ENCODE peak calls at places on chromosomes 7 and 10, in seven cellular contexts. G is EL, V is brain microvascular endothelial cell, K is tibial nerve, Q is G401, Z is GM04503, L is endothelial cell. W is an unnamed sample.

GRCh38 chr10:7475046-7475860 is 64.4 kb upstream of the SFMBT2 start:
- DNase-seq in K (no peak), L (peak), V (no peak), Z (no peak), Q (peak), G (no peak), W (no peak)

GRCh38 chr10:110368002-110368401 is 63.3 kb upstream of the SMNDC1 start:
- DNase-seq in Q (no peak), Z (no peak), K (no peak), G (peak), L (no peak), V (peak), W (no peak)

GRCh38 chr7:2471396-2471795 is 4.8 kb downstream of the GRIFIN start:
- DNase-seq in L (peak), V (no peak), G (no peak), Q (no peak), Z (no peak), K (no peak), W (no peak)

GRCh38 chr10:6204063-6204340 is 1.3 kb downstream of the PFKFB3 start:
- DNase-seq in Z (no peak), K (no peak), G (peak), Q (no peak), L (peak), V (no peak), W (no peak)

GRCh38 chr10:86954681-86955500 is 2.5 kb downstream of the MMRN2 start:
- DNase-seq in L (no peak), Q (no peak), Z (no peak), G (no peak), K (no peak), V (no peak), W (no peak)

GRCh38 chr7:27173412-27174076 is 576 bp downstream of the HOXA10 start:
- DNase-seq in L (no peak), V (no peak), K (no peak), G (peak), Z (no peak), Q (no peak), W (no peak)

GRCh38 chr7:92366730-92367129 is 80.6 kb upstream of the GATAD1 start:
- DNase-seq in Q (no peak), Z (no peak), K (no peak), V (peak), L (no peak), G (peak), W (peak)

GRCh38 chr10:51224610-51225230 is 150.4 kb downstream of the PRKG1 start:
- DNase-seq in V (no peak), K (no peak), L (no peak), Q (no peak), Z (peak), G (peak), W (peak)

GRCh38 chr10:43257210-43258031 is 9.4 kb downstream of the RASGEF1A start:
- DNase-seq in Z (no peak), V (no peak), K (peak), Q (no peak), G (no peak), L (no peak), W (no peak)